ENCODE peak calls at places on chromosome 14, in ten cellular contexts. W is fibroblast of lung, J is NB4, Z is left ventricle myocardium inferior, C is astrocyte of the spinal cord, E is cardiac muscle cell, T is IMR-90, N is ascending aorta, P is transverse colon, G is PC-9. R is an unnamed sample.

GRCh38 chr14:59585891-59586554 is 9.4 kb upstream of the CCDC175 start:
- DNase-seq in W (peak), J (peak), Z (no peak), C (peak), E (no peak), T (peak), N (no peak), P (no peak), G (no peak), R (no peak)

GRCh38 chr14:84750284-84750683 is 779.7 kb upstream of the FLRT2 start:
- DNase-seq in W (no peak), J (no peak), Z (no peak), C (no peak), E (no peak), T (no peak), N (no peak), P (no peak), G (no peak), R (no peak)

GRCh38 chr14:90499121-90499520 is 102.3 kb downstream of the CALM1 start:
- DNase-seq in W (no peak), J (no peak), Z (no peak), C (no peak), E (no peak), T (no peak), N (peak), P (no peak), G (no peak), R (no peak)

GRCh38 chr14:105487449-105487985 is 831 bp downstream of the CRIP1 start:
- DNase-seq in W (no peak), J (peak), Z (peak), C (no peak), E (no peak), T (no peak), N (no peak), P (peak), G (peak), R (no peak)

GRCh38 chr14:42490536-42490935 is 883.9 kb downstream of the LRFN5 start:
- DNase-seq in W (peak), J (no peak), Z (no peak), C (peak), E (no peak), T (peak), N (no peak), P (no peak), G (no peak), R (peak)

GRCh38 chr14:92549853-92550244 is 36.3 kb downstream of the RIN3 start:
- DNase-seq in W (peak), J (peak), Z (peak), C (no peak), E (no peak), T (peak), N (peak), P (no peak), G (no peak), R (peak)

GRCh38 chr14:21965042-21965441 is 291.4 kb upstream of the OR4E1 start:
- DNase-seq in W (no peak), J (no peak), Z (no peak), C (no peak), E (no peak), T (no peak), N (no peak), P (no peak), G (no peak), R (no peak)

GRCh38 chr14:75030147-75030546 is 21.1 kb downstream of the MLH3 start:
- DNase-seq in W (no peak), J (no peak), Z (no peak), C (no peak), E (no peak), T (no peak), N (no peak), P (no peak), G (no peak), R (no peak)

DNA sequence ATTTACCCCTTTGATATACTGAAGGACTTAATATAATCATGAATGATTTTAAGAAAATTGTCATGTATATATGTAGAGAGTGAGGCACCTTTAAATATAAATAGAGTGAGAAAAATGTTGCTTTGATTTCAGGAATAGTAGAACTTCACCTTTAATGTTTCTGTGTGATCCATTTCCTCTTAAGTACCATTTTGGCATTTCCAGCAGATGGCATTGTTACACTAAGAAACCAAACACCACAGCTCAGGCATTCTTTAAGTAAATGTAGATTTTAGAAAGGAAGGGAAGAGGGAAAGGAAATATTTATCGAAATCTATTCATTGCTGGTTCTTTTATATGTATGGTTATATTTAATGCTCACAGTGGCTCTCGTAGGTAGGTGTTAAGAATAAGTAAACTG is 556.7 kb upstream of the FBXO33 start:
- DNase-seq in W (peak), J (peak), Z (no peak), C (peak), E (peak), T (no peak), N (no peak), P (no peak), G (no peak), R (peak)
- TF ChIP-seq CTCF in W (peak), J (peak), Z (peak), C (peak), E (peak), T (peak), N (no peak), P (peak), G (peak), R (peak)

GRCh38 chr14:49999826-50000214 is 106.9 kb downstream of the ARF6 start:
- DNase-seq in W (no peak), J (no peak), Z (no peak), C (no peak), E (no peak), T (no peak), N (no peak), P (no peak), G (no peak), R (no peak)
- H3K4me3 ChIP-seq in W (no peak), J (no peak), Z (no peak), C (no peak), E (no peak), T (no peak), N (no peak), P (no peak), G (peak), R (no peak)

GRCh38 chr14:103122578-103123127 is 608 bp upstream of the TNFAIP2 start:
- DNase-seq in W (peak), J (peak), Z (peak), C (no peak), E (no peak), T (no peak), N (no peak), P (no peak), G (no peak), R (no peak)
- TF ChIP-seq CTCF in W (no peak), J (no peak), Z (no peak), C (no peak), E (no peak), T (no peak), N (no peak), P (no peak), G (peak), R (no peak)

GRCh38 chr14:63899953-63900352 is 47.1 kb downstream of the SYNE2 start:
- DNase-seq in W (no peak), J (peak), Z (no peak), C (no peak), E (no peak), T (no peak), N (no peak), P (no peak), G (no peak), R (no peak)

GRCh38 chr14:63897706-63898105 is 44.9 kb downstream of the SYNE2 start:
- DNase-seq in W (peak), J (no peak), Z (no peak), C (peak), E (peak), T (peak), N (no peak), P (no peak), G (no peak), R (peak)

GRCh38 chr14:63893701-63894458 is 41.1 kb downstream of the SYNE2 start:
- DNase-seq in W (peak), J (no peak), Z (peak), C (peak), E (peak), T (peak), N (peak), P (peak), G (no peak), R (peak)

GRCh38 chr14:63895510-63895909 is 42.7 kb downstream of the SYNE2 start:
- DNase-seq in W (no peak), J (no peak), Z (no peak), C (no peak), E (no peak), T (no peak), N (no peak), P (no peak), G (no peak), R (no peak)

GRCh38 chr14:63896278-63896720 is 43.5 kb downstream of the SYNE2 start:
- DNase-seq in W (peak), J (no peak), Z (peak), C (peak), E (no peak), T (peak), N (peak), P (peak), G (peak), R (peak)
- H3K4me3 ChIP-seq in W (no peak), J (no peak), Z (no peak), C (no peak), E (no peak), T (no peak), N (no peak), P (no peak), G (no peak), R (no peak)

GRCh38 chr14:100048786-100049185 is 16.4 kb upstream of the EVL start:
- DNase-seq in W (peak), J (no peak), Z (no peak), C (no peak), E (no peak), T (no peak), N (no peak), P (no peak), G (no peak), R (peak)
- TF ChIP-seq CTCF in W (no peak), J (no peak), Z (no peak), C (no peak), E (no peak), T (no peak), N (no peak), P (no peak), G (no peak), R (no peak)

DNA sequence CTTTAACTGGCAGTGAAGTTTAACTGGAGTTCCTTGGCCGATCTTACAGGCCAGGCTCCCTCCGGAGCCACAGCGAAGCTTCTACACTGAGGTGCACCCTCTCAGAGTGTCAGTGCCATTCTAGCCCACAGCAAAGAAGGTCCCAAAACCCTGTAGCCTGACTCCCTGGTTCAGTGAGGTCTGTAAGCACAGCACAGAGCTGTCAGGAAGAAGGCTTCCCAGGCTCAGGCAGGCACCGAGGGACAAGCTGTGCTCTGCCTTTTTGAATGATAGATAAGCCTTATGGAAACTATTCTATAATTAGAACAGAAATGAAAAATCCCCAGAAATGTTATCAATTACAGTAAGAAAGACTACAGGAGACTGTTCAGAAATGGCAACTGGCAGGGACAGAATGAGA is 40.2 kb downstream of the MOK start:
- DNase-seq in W (no peak), J (no peak), Z (peak), C (no peak), E (peak), T (no peak), N (no peak), P (no peak), G (no peak), R (no peak)
- H3K4me3 ChIP-seq in W (no peak), J (no peak), Z (peak), C (no peak), E (no peak), T (no peak), N (no peak), P (no peak), G (no peak), R (no peak)

DNA sequence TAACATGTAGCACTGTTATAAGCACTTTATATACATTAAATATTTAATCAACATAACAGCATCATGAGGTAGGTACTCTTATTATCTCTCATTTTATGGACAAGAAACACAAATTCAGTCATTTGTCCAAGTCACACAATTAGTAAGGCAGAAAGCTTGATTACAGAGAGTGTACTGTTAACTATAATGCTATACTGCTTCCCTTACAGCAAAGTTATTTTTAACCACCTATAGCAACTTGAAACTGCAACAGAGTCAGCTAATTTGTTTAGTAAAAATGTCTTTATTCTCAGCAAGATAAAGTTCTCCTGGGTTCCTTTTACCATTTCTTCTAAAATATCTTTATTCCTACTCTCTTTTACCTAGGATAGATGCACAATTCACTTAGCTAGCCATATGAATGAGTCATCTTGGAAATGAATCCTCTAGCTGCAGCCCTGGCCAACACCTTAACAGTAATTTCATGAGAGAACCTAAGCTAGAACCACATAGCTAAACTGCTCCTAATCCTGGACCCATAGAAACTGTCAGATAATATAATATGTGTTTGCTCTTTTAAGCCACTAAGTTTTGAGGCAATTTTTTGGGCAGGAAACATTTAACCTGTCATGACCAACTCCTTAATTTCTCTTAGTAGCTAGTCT is 90.2 kb upstream of the HECTD1 start:
- DNase-seq in W (peak), J (no peak), Z (no peak), C (peak), E (no peak), T (peak), N (no peak), P (no peak), G (no peak), R (peak)
- TF ChIP-seq CTCF in W (no peak), J (no peak), Z (no peak), C (no peak), E (no peak), T (no peak), N (no peak), P (no peak), G (no peak), R (no peak)

GRCh38 chr14:73236157-73236556 is 1.1 kb upstream of the PAPLN start:
- DNase-seq in W (no peak), J (no peak), Z (no peak), C (no peak), E (no peak), T (no peak), N (no peak), P (no peak), G (no peak), R (no peak)
- H3K4me3 ChIP-seq in W (no peak), J (no peak), Z (no peak), C (no peak), E (no peak), T (no peak), N (no peak), P (no peak), G (no peak), R (no peak)

GRCh38 chr14:95073947-95074346 is 83.4 kb downstream of the DICER1 start:
- DNase-seq in W (no peak), J (no peak), Z (no peak), C (no peak), E (no peak), T (no peak), N (no peak), P (no peak), G (no peak), R (no peak)
- TF ChIP-seq CTCF in W (no peak), J (no peak), Z (no peak), C (no peak), E (no peak), T (no peak), N (no peak), P (no peak), G (no peak), R (no peak)

R was measured in fibroblast of mammary gland.